ENCODE peak calls at places on chromosomes 7 and 10, in seven cellular contexts. T is T-helper 22 cell; P is stomach; B is hippocampal formation; W is activated naive CD8-positive, alpha-beta T cell treated with anti-CD3 and anti-CD28 coated beads, Interleukin-2, amount 50 U/mL, for 24 hours; Z is brain pericyte; U is stimulated activated CD4-positive, alpha-beta T cell treated with anti-CD3 and anti-CD28 coated beads, Interleukin-4, amount 100 ng/mL, for 1 hour. E is an unnamed sample.

GRCh38 chr10:120989279-120989678 is 138.1 kb downstream of the WDR11 start:
- DNase-seq in T (no peak), P (no peak), B (no peak), W (no peak), Z (no peak), U (no peak), E (no peak)

GRCh38 chr10:33600381-33600780 is 265.9 kb upstream of the NRP1 start:
- DNase-seq in T (no peak), P (no peak), B (no peak), W (no peak), Z (no peak), U (no peak), E (no peak)

GRCh38 chr10:95783741-95784140 is 27.8 kb downstream of the ENTPD1 start:
- DNase-seq in T (no peak), P (no peak), B (no peak), W (no peak), Z (no peak), U (no peak), E (no peak)

GRCh38 chr10:7811000-7811399 is 7.3 kb upstream of the TAF3 start:
- DNase-seq in T (no peak), P (no peak), B (no peak), W (no peak), Z (no peak), U (no peak), E (no peak)

GRCh38 chr10:77597560-77597959 is 40.0 kb downstream of the KCNMA1 start:
- DNase-seq in T (no peak), P (no peak), B (no peak), W (no peak), Z (no peak), U (no peak), E (no peak)

GRCh38 chr10:9253121-9253520 is 1198.6 kb downstream of the GATA3 start:
- DNase-seq in T (no peak), P (no peak), B (no peak), W (no peak), Z (no peak), U (no peak), E (no peak)

GRCh38 chr10:50990568-50991495 is 83.5 kb upstream of the PRKG1 start:
- DNase-seq in T (no peak), P (no peak), B (no peak), W (peak; percentile 5), Z (no peak), U (no peak), E (peak; percentile 26)

GRCh38 chr10:80579849-80580645 is 42.3 kb downstream of the SH2D4B start:
- DNase-seq in T (no peak), P (no peak), B (no peak), W (no peak), Z (no peak), U (no peak), E (no peak)

GRCh38 chr10:16967000-16967865 is 150.0 kb upstream of the RSU1 start:
- DNase-seq in T (no peak), P (no peak), B (no peak), W (no peak), Z (peak; percentile 63), U (no peak), E (no peak)

GRCh38 chr10:96642973-96643372 is 56.2 kb upstream of the TM9SF3 start:
- DNase-seq in T (no peak), P (peak; percentile 74), B (peak; percentile 35), W (peak; percentile 81), Z (no peak), U (peak; percentile 47), E (peak; percentile 80)

GRCh38 chr10:47078393-47079163 is 167.3 kb downstream of the PTPN20 start:
- DNase-seq in T (no peak), P (no peak), B (no peak), W (no peak), Z (no peak), U (no peak), E (no peak)

GRCh38 chr7:144437370-144438191 is 34.1 kb upstream of the NOBOX start:
- DNase-seq in T (no peak), P (peak; percentile 65), B (no peak), W (peak; percentile 59), Z (no peak), U (peak; percentile 26), E (peak; percentile 64)

GRCh38 chr7:114112806-114113205 is 194.0 kb upstream of the PPP1R3A start:
- DNase-seq in T (no peak), P (no peak), B (no peak), W (no peak), Z (no peak), U (no peak), E (no peak)

GRCh38 chr10:113616244-113617074 is 47.4 kb downstream of the NRAP start:
- DNase-seq in T (no peak), P (no peak), B (no peak), W (no peak), Z (no peak), U (no peak), E (peak; percentile 11)

GRCh38 chr7:128076831-128077271 is 45.6 kb upstream of the LRRC4 start:
- DNase-seq in T (no peak), P (peak; percentile 86), B (no peak), W (no peak), Z (peak; percentile 13), U (no peak), E (no peak)

GRCh38 chr10:60963441-60964256 is 19.7 kb upstream of the RHOBTB1 start:
- DNase-seq in T (no peak), P (no peak), B (no peak), W (no peak), Z (no peak), U (no peak), E (no peak)

GRCh38 chr10:96377816-96378294 is 19.1 kb upstream of the OPALIN start:
- DNase-seq in T (no peak), P (no peak), B (no peak), W (no peak), Z (peak; percentile 43), U (no peak), E (no peak)

GRCh38 chr7:117043051-117043546 is 89.8 kb downstream of the ST7 start:
- DNase-seq in T (no peak), P (no peak), B (no peak), W (no peak), Z (no peak), U (no peak), E (no peak)

GRCh38 chr7:13071999-13072398 is 384.6 kb downstream of the ARL4A start:
- DNase-seq in T (no peak), P (no peak), B (no peak), W (no peak), Z (no peak), U (no peak), E (no peak)

GRCh38 chr10:123133511-123133910 is 2.3 kb upstream of the HMX3 start:
- DNase-seq in T (no peak), P (no peak), B (no peak), W (no peak), Z (no peak), U (no peak), E (no peak)

GRCh38 chr7:95472521-95473160 is 13.1 kb upstream of the ASB4 start:
- DNase-seq in T (no peak), P (no peak), B (no peak), W (no peak), Z (no peak), U (no peak), E (no peak)

GRCh38 chr10:21750424-21750823 is 216.4 kb downstream of the MLLT10 start:
- DNase-seq in T (no peak), P (no peak), B (no peak), W (no peak), Z (no peak), U (no peak), E (no peak)

GRCh38 chr7:82364671-82365070 is 78.9 kb downstream of the CACNA2D1 start:
- DNase-seq in T (no peak), P (no peak), B (no peak), W (no peak), Z (no peak), U (no peak), E (no peak)

GRCh38 chr10:79293841-79294705 is 53.2 kb upstream of the PPIF start:
- DNase-seq in T (no peak), P (no peak), B (peak; percentile 32), W (no peak), Z (no peak), U (no peak), E (no peak)

GRCh38 chr7:102860351-102860811 is 52.4 kb upstream of the LRRC17 start:
- DNase-seq in T (no peak), P (no peak), B (no peak), W (no peak), Z (peak; percentile 88), U (no peak), E (no peak)

GRCh38 chr7:31432831-31433340 is 81.0 kb upstream of the ITPRID1 start:
- DNase-seq in T (no peak), P (no peak), B (no peak), W (no peak), Z (no peak), U (no peak), E (no peak)

GRCh38 chr10:26696786-26697162 is 727 bp upstream of the PDSS1 start:
- DNase-seq in T (no peak), P (no peak), B (no peak), W (no peak), Z (no peak), U (no peak), E (no peak)

GRCh38 chr10:76583711-76584161 is 1053.9 kb downstream of the KCNMA1 start:
- DNase-seq in T (no peak), P (no peak), B (no peak), W (no peak), Z (no peak), U (no peak), E (no peak)

GRCh38 chr7:120843121-120843520 is 14.8 kb downstream of the TSPAN12 start:
- DNase-seq in T (no peak), P (no peak), B (no peak), W (no peak), Z (no peak), U (no peak), E (no peak)

GRCh38 chr7:10237306-10237705 is 736.4 kb upstream of the PHF14 start:
- DNase-seq in T (no peak), P (no peak), B (no peak), W (no peak), Z (peak; percentile 8), U (no peak), E (no peak)

GRCh38 chr7:150756858-150757257 is 19.6 kb downstream of the GIMAP5 start:
- DNase-seq in T (no peak), P (no peak), B (no peak), W (no peak), Z (no peak), U (no peak), E (no peak)

GRCh38 chr7:155188821-155189599 is 108.7 kb upstream of the INSIG1 start:
- DNase-seq in T (no peak), P (no peak), B (no peak), W (no peak), Z (no peak), U (no peak), E (no peak)

GRCh38 chr7:40880581-40880980 is 745.8 kb downstream of the SUGCT start:
- DNase-seq in T (no peak), P (no peak), B (no peak), W (no peak), Z (no peak), U (no peak), E (no peak)

GRCh38 chr10:104092749-104093148 is 7.1 kb upstream of the COL17A1 start:
- DNase-seq in T (no peak), P (no peak), B (no peak), W (no peak), Z (no peak), U (no peak), E (no peak)

GRCh38 chr7:86947956-86948355 is 111.5 kb downstream of the ELAPOR2 start:
- DNase-seq in T (no peak), P (no peak), B (no peak), W (no peak), Z (no peak), U (no peak), E (no peak)